ENCODE peak calls at places on chromosomes 16 and 17, in four cellular contexts. Z, K, X and T are unnamed samples. For H3K9me3 and H3K4me1, the result is how much of the 10 kb centered on the place peaks cover.

GRCh38 chr16:86480444-86480843 is 29.9 kb upstream of the FOXF1 start:
- DNase-seq in X (no peak), Z (no peak), K (no peak), T (no peak)

GRCh38 chr17:48620497-48621139 is 5.5 kb upstream of the HOXB8 start:
- DNase-seq in Z (no peak), X (no peak), K (no peak), T (no peak)

GRCh38 chr16:17347624-17348023 is 123.1 kb downstream of the XYLT1 start:
- DNase-seq in X (peak), Z (no peak), K (no peak), T (no peak)

GRCh38 chr16:47063011-47063724 is 80.6 kb downstream of the NETO2 start:
- DNase-seq in K (no peak), X (no peak), Z (no peak), T (no peak)

GRCh38 chr16:73616186-73616585 is 568.3 kb upstream of the ZFHX3 start:
- DNase-seq in Z (no peak), K (peak), X (no peak), T (no peak)

GRCh38 chr16:57619606-57620315 is 8.7 kb upstream of the ADGRG1 start:
- DNase-seq in K (no peak), Z (peak), X (no peak), T (peak)

GRCh38 chr17:4045477-4045876 is 81.2 kb upstream of the ATP2A3 start:
- DNase-seq in Z (no peak), K (no peak), X (no peak), T (no peak)

GRCh38 chr16:84773312-84773711 is 46.5 kb upstream of the CRISPLD2 start:
- DNase-seq in Z (no peak), K (no peak), X (no peak), T (no peak)

GRCh38 chr16:69927056-69927757 is 23.9 kb upstream of the CLEC18A start:
- DNase-seq in X (peak), Z (no peak), K (no peak), T (no peak)

GRCh38 chr16:50396770-50397525 is 28.2 kb upstream of the BRD7 start:
- DNase-seq in Z (peak), K (no peak), X (no peak), T (no peak)

GRCh38 chr17:27456681-27457404 is 595 bp downstream of the KSR1 start:
- DNase-seq in X (no peak), K (no peak), Z (no peak), T (no peak)

GRCh38 chr16:87305505-87306391 is 11.4 kb downstream of the C16orf95 start:
- DNase-seq in Z (no peak), K (no peak), X (no peak), T (no peak)

GRCh38 chr17:31398381-31399275 is 7.2 kb downstream of the RAB11FIP4 start:
- DNase-seq in Z (no peak), K (no peak), X (no peak), T (no peak)

GRCh38 chr16:8712589-8713361 is 38.4 kb downstream of the ABAT start:
- DNase-seq in K (no peak), X (no peak), Z (no peak), T (no peak)

GRCh38 chr16:88195021-88195581 is 187.7 kb upstream of the ZNF469 start:
- DNase-seq in K (no peak), Z (no peak), X (no peak), T (no peak)

GRCh38 chr16:65392831-65393565 is 271.1 kb upstream of the CDH11 start:
- DNase-seq in Z (no peak), K (no peak), X (no peak), T (peak)

GRCh38 chr16:1494129-1494640 is 1.0 kb downstream of the TELO2 start:
- DNase-seq in Z (peak), K (peak), X (peak), T (peak)

GRCh38 chr17:4940625-4941021 is 555 bp downstream of the RNF167 start:
- DNase-seq in K (peak), X (no peak), Z (no peak), T (no peak)

GRCh38 chr16:1602285-1602684 is 9.6 kb downstream of the IFT140 start:
- DNase-seq in X (no peak), K (no peak), Z (no peak), T (peak)

GRCh38 chr16:85575910-85576309 is 37.2 kb upstream of the GSE1 start:
- DNase-seq in Z (no peak), X (no peak), K (no peak), T (no peak)

GRCh38 chr17:22266231-22266630 is 573.9 kb downstream of the KCNJ18 start:
- DNase-seq in K (no peak), Z (peak), X (no peak), T (no peak)

GRCh38 chr17:7854851-7855642 is at the start of gene TMEM88:
- DNase-seq in K (no peak), X (peak), Z (no peak), T (peak)

GRCh38 chr17:8941520-8941919 is 24.0 kb downstream of the PIK3R5 start:
- DNase-seq in K (no peak), X (no peak), Z (no peak), T (peak)

GRCh38 chr16:71724320-71724751 is at the start of gene PHLPP2:
- DNase-seq in Z (no peak), X (no peak), K (no peak), T (no peak)

GRCh38 chr16:72108353-72109102 is 14.9 kb downstream of the DHX38 start:
- DNase-seq in X (no peak), K (no peak), Z (no peak), T (no peak)

GRCh38 chr16:4501071-4501478 is 24.9 kb downstream of the HMOX2 start:
- DNase-seq in X (no peak), Z (no peak), K (no peak), T (no peak)

GRCh38 chr17:59753522-59754467 is 46.3 kb downstream of the VMP1 start:
- DNase-seq in K (peak), Z (no peak), X (peak), T (no peak)

GRCh38 chr17:74446551-74447500 is 14.9 kb downstream of the GPRC5C start:
- DNase-seq in Z (no peak), K (no peak), X (no peak), T (peak)

GRCh38 chr16:13727943-13728342 is 192.0 kb upstream of the ERCC4 start:
- DNase-seq in K (no peak), X (no peak), Z (no peak), T (no peak)

GRCh38 chr17:64209983-64210382 is 53.1 kb downstream of the TEX2 start:
- DNase-seq in X (no peak), K (no peak), Z (no peak), T (no peak)

GRCh38 chr16:66273644-66274334 is 92.7 kb upstream of the CDH5 start:
- DNase-seq in K (no peak), X (no peak), Z (no peak), T (no peak)

GRCh38 chr17:48791128-48792032 is 25.6 kb downstream of the TTLL6 start:
- DNase-seq in Z (peak), X (peak), K (peak), T (peak)

GRCh38 chr16:89375021-89375420 is 115.3 kb downstream of the ANKRD11 start:
- DNase-seq in Z (no peak), K (peak), X (no peak), T (no peak)

DNA sequence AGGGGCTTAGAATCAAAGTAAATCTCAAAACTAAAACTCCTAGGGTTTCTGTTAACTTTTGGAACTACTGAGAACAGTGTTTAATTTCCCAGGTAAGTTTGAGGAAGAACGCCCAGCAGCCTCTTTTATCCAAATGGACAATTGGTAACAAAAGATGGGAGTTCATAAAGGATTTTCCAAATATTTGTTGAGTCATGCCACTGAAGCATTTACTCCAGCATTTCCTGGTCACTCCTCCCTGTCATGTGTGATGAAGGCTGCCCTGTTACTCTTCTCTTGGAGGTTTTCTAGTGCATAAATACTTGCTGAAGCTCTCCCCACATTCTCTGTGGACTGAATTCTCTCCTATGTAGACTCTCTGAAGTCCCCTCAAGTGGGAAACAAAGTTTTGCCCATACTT is 16.5 kb downstream of the ZNF75A start:
- DNase-seq in K (no peak), X (no peak), Z (no peak), T (no peak)
- H3K9me3 ChIP-seq in K (under half), X (under half), Z (under half), T (half or more)

GRCh38 chr17:73307130-73307529 is 4.7 kb downstream of the CDC42EP4 start:
- DNase-seq in K (no peak), X (no peak), Z (peak), T (no peak)
- H3K27ac ChIP-seq in K (no peak), X (no peak), Z (peak), T (peak)

GRCh38 chr17:81434079-81434478 is 38.8 kb downstream of the BAHCC1 start:
- DNase-seq in Z (no peak), K (no peak), X (no peak), T (no peak)

GRCh38 chr17:81431545-81432482 is 36.6 kb downstream of the BAHCC1 start:
- DNase-seq in Z (no peak), X (no peak), K (no peak), T (no peak)

GRCh38 chr17:81432873-81433451 is 37.7 kb downstream of the BAHCC1 start:
- DNase-seq in Z (no peak), X (no peak), K (no peak), T (peak)

GRCh38 chr17:81434681-81435417 is 39.6 kb downstream of the BAHCC1 start:
- DNase-seq in X (no peak), Z (no peak), K (no peak), T (no peak)

DNA sequence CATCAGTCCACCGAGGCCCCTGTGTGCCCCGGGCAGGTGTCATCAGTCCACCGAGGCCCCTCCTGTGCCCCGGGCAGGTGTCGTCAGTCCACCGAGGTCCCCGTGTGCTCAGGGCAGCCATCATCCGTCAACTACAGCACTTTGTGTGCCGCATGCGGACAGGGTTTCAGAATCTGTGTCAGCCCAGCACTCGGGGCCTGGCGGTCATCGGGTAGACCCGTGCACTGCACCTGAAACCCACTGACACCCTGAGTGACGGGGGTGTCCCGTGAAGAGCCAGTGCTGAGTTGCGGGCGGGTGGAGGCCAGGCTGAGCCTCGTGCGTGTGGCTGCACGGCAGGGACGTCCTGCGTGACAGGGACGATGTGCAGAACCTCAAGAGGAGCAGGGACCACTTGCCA is 38.4 kb downstream of the BAHCC1 start:
- DNase-seq in X (no peak), K (no peak), Z (no peak), T (no peak)
- H3K4me1 ChIP-seq in X (under half), K (under half), Z (under half), T (under half)

GRCh38 chr16:79097090-79097489 is 503.4 kb downstream of the MAF start:
- DNase-seq in K (no peak), Z (no peak), X (no peak), T (no peak)
- H3K9me3 ChIP-seq in K (under half), Z (under half), X (under half), T (under half)